ENCODE peak calls at places on chromosomes 4 and X, in four cellular contexts. One of them, this sample, is unnamed.

GRCh38 chrX:13763489-13763888 is 28.9 kb downstream of the OFD1 start:
- DNase-seq in kidney epithelial cell: no peak
- DNase-seq in fibroblast of pulmonary artery: no peak
- DNase-seq in pancreas: no peak
- DNase-seq in this sample: no peak

GRCh38 chr4:112270643-112271484 is 14.8 kb downstream of the TIFA start:
- DNase-seq in kidney epithelial cell: no peak
- DNase-seq in fibroblast of pulmonary artery: peak; percentile 66
- DNase-seq in pancreas: no peak
- DNase-seq in this sample: peak; percentile 68

GRCh38 chrX:97876697-97877407 is 993.1 kb downstream of the RPA4 start:
- DNase-seq in fibroblast of pulmonary artery: no peak
- DNase-seq in kidney epithelial cell: no peak
- DNase-seq in pancreas: no peak
- DNase-seq in this sample: no peak

GRCh38 chrX:69222103-69223090 is 57.1 kb upstream of the PJA1 start:
- DNase-seq in kidney epithelial cell: peak; percentile 2
- DNase-seq in fibroblast of pulmonary artery: peak; percentile 77
- DNase-seq in pancreas: peak; percentile 84
- DNase-seq in this sample: peak; percentile 60

GRCh38 chrX:100681581-100681980 is 37.6 kb downstream of the SRPX2 start:
- DNase-seq in pancreas: no peak
- DNase-seq in fibroblast of pulmonary artery: no peak
- DNase-seq in kidney epithelial cell: no peak
- DNase-seq in this sample: no peak

GRCh38 chrX:154409222-154409871 is at the start of gene DNASE1L1:
- DNase-seq in fibroblast of pulmonary artery: peak; percentile 87
- DNase-seq in kidney epithelial cell: peak; percentile 60
- DNase-seq in pancreas: peak; percentile 70
- DNase-seq in this sample: peak; percentile 90

GRCh38 chr4:19005211-19005610 is 983.7 kb upstream of the LCORL start:
- DNase-seq in fibroblast of pulmonary artery: peak; percentile 27
- DNase-seq in kidney epithelial cell: no peak
- DNase-seq in pancreas: no peak
- DNase-seq in this sample: peak; percentile 42

GRCh38 chr4:75634281-75634680 is 4.0 kb upstream of the CDKL2 start:
- DNase-seq in pancreas: no peak
- DNase-seq in fibroblast of pulmonary artery: no peak
- DNase-seq in kidney epithelial cell: no peak
- DNase-seq in this sample: no peak

GRCh38 chr4:155705664-155706063 is 39.0 kb downstream of the GUCY1A1 start:
- DNase-seq in kidney epithelial cell: peak; percentile 65
- DNase-seq in fibroblast of pulmonary artery: peak; percentile 36
- DNase-seq in pancreas: no peak
- DNase-seq in this sample: peak; percentile 65

GRCh38 chr4:132276989-132277388 is 872.1 kb upstream of the PCDH10 start:
- DNase-seq in kidney epithelial cell: no peak
- DNase-seq in fibroblast of pulmonary artery: no peak
- DNase-seq in pancreas: no peak
- DNase-seq in this sample: no peak

GRCh38 chrX:56833626-56834025 is 104.6 kb downstream of the NBDY start:
- DNase-seq in kidney epithelial cell: no peak
- DNase-seq in fibroblast of pulmonary artery: peak; percentile 39
- DNase-seq in pancreas: no peak
- DNase-seq in this sample: peak; percentile 2

GRCh38 chr4:124061413-124061812 is 651.1 kb downstream of the ANKRD50 start:
- DNase-seq in kidney epithelial cell: no peak
- DNase-seq in fibroblast of pulmonary artery: peak; percentile 89
- DNase-seq in pancreas: no peak
- DNase-seq in this sample: peak; percentile 86

GRCh38 chrX:52988985-52989917 is 30.9 kb upstream of the FAM156A start:
- DNase-seq in fibroblast of pulmonary artery: no peak
- DNase-seq in kidney epithelial cell: no peak
- DNase-seq in pancreas: no peak
- DNase-seq in this sample: no peak

GRCh38 chrX:1807301-1807731 is 192.5 kb downstream of the ASMT start:
- DNase-seq in kidney epithelial cell: no peak
- DNase-seq in fibroblast of pulmonary artery: no peak
- DNase-seq in pancreas: no peak
- DNase-seq in this sample: peak; percentile 2

GRCh38 chrX:150731795-150732194 is 38.6 kb downstream of the MTMR1 start:
- DNase-seq in fibroblast of pulmonary artery: peak; percentile 96
- DNase-seq in pancreas: no peak
- DNase-seq in kidney epithelial cell: peak; percentile 62
- DNase-seq in this sample: peak; percentile 82

DNA sequence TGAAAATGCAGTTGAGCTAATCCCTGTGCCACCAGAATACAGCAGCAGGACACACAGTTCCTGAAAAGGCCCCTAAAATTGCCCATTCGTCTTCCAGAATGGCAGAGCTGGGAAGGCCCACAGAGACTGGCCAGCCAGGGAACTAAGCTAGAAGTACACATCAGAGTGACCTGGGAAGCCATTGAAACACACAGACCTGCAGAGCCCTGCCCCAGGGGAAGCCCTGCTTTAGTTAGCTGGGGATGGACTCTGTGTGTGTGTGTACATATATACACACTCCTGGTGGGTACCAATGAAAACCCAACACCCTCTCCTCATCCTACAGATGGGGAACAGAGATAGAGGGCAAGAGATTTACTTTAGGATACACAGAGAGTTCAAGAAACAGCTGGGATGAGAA is 227.7 kb downstream of the HS6ST2 start:
- DNase-seq in kidney epithelial cell: no peak
- DNase-seq in pancreas: no peak
- DNase-seq in fibroblast of pulmonary artery: no peak
- DNase-seq in this sample: no peak
- H3K4me3 ChIP-seq in kidney epithelial cell: no peak overlapping the region
- H3K4me3 ChIP-seq in pancreas: no peak overlapping the region
- H3K4me3 ChIP-seq in fibroblast of pulmonary artery: no peak overlapping the region
- H3K4me3 ChIP-seq in this sample: no peak overlapping the region

DNA sequence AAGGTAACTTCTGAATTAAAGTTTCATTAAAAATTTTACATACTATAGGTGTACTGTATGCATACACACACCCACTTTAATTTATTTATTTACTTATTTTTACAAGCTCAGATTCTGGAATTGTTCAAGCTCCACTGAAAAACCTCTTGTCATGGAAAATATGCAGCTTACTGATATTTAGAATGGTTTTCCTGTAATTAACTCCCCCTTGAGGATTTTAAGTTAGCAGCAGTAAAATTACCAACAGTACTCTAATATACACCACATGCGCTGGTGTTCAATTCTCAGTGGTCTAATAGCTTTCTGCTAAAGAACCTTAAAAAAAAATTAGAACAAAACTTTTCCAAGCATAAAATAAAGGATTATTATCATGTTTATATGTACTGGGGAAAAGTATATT is 12.0 kb downstream of the MAB21L2 start:
- DNase-seq in pancreas: no peak
- DNase-seq in kidney epithelial cell: no peak
- DNase-seq in fibroblast of pulmonary artery: peak; percentile 50
- DNase-seq in this sample: no peak
- TF ChIP-seq CTCF in pancreas: no peak
- TF ChIP-seq CTCF in kidney epithelial cell: no peak
- TF ChIP-seq CTCF in fibroblast of pulmonary artery: peak; percentile 33
- TF ChIP-seq CTCF in this sample: peak; percentile 31

GRCh38 chr4:172706000-172706399 is 462.6 kb upstream of the GALNT7 start:
- DNase-seq in pancreas: no peak
- DNase-seq in kidney epithelial cell: no peak
- DNase-seq in fibroblast of pulmonary artery: no peak
- DNase-seq in this sample: no peak

GRCh38 chr4:172705565-172705964 is 463.0 kb upstream of the GALNT7 start:
- DNase-seq in pancreas: no peak
- DNase-seq in kidney epithelial cell: no peak
- DNase-seq in fibroblast of pulmonary artery: no peak
- DNase-seq in this sample: no peak

GRCh38 chr4:172709376-172709775 is 459.2 kb upstream of the GALNT7 start:
- DNase-seq in kidney epithelial cell: no peak
- DNase-seq in pancreas: no peak
- DNase-seq in fibroblast of pulmonary artery: no peak
- DNase-seq in this sample: no peak

GRCh38 chr4:172707622-172708021 is 461.0 kb upstream of the GALNT7 start:
- DNase-seq in kidney epithelial cell: no peak
- DNase-seq in fibroblast of pulmonary artery: no peak
- DNase-seq in pancreas: no peak
- DNase-seq in this sample: no peak

DNA sequence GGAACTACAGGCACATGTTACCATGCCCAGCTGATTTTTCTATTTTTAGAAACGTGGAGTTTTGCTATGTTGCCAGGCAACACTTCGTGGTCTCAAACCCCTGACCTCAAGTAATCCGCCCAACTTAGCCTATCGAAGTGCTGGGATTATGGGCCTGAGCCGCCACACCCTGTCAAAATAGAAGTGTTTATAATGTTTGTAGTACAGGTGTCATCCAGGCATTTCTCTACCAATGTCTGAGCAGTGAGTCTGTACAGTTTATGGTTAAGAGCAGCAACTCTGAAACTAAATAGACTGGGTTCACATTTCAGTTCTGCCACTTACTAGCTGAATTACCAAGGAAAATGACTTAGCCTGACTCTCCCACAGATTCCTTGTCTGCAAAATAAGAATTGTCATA is 460.4 kb upstream of the GALNT7 start:
- DNase-seq in pancreas: no peak
- DNase-seq in kidney epithelial cell: no peak
- DNase-seq in fibroblast of pulmonary artery: no peak
- DNase-seq in this sample: no peak
- H3K4me3 ChIP-seq in pancreas: no peak overlapping the region
- H3K4me3 ChIP-seq in kidney epithelial cell: no peak overlapping the region
- H3K4me3 ChIP-seq in fibroblast of pulmonary artery: no peak overlapping the region
- H3K4me3 ChIP-seq in this sample: no peak overlapping the region

DNA sequence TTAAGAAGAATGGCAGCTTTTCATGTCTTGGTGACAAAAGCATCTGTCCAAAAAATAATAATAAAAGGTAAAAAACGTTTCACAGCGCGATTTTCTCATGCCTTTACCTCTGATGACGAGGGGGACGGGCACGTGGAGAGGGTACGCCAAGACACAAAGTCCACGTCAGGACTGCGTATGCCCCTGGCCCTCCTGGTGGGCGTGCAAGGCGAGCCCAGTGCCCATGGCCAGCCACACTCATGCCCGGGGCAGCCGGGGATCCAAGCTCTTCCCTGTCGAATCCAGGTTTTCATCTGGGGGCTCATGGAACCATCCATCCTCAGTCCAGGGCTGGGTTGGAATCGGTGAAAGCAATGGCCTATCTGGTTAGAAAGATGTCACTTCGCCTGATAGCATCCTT is 176.6 kb downstream of the AFAP1 start:
- DNase-seq in pancreas: no peak
- DNase-seq in fibroblast of pulmonary artery: no peak
- DNase-seq in kidney epithelial cell: no peak
- DNase-seq in this sample: no peak
- TF ChIP-seq CTCF in pancreas: no peak
- TF ChIP-seq CTCF in fibroblast of pulmonary artery: no peak
- TF ChIP-seq CTCF in kidney epithelial cell: no peak
- TF ChIP-seq CTCF in this sample: no peak

GRCh38 chr4:26879805-26880204 is 19.2 kb downstream of the STIM2 start:
- DNase-seq in fibroblast of pulmonary artery: no peak
- DNase-seq in pancreas: no peak
- DNase-seq in kidney epithelial cell: no peak
- DNase-seq in this sample: no peak

GRCh38 chr4:26885912-26886274 is 25.3 kb downstream of the STIM2 start:
- DNase-seq in fibroblast of pulmonary artery: no peak
- DNase-seq in pancreas: no peak
- DNase-seq in kidney epithelial cell: no peak
- DNase-seq in this sample: no peak

GRCh38 chr4:26887809-26888208 is 27.2 kb downstream of the STIM2 start:
- DNase-seq in kidney epithelial cell: no peak
- DNase-seq in fibroblast of pulmonary artery: no peak
- DNase-seq in pancreas: no peak
- DNase-seq in this sample: no peak

GRCh38 chr4:26887143-26887542 is 26.5 kb downstream of the STIM2 start:
- DNase-seq in fibroblast of pulmonary artery: no peak
- DNase-seq in kidney epithelial cell: no peak
- DNase-seq in pancreas: no peak
- DNase-seq in this sample: no peak

GRCh38 chr4:26884486-26884988 is 23.9 kb downstream of the STIM2 start:
- DNase-seq in kidney epithelial cell: no peak
- DNase-seq in fibroblast of pulmonary artery: no peak
- DNase-seq in pancreas: no peak
- DNase-seq in this sample: no peak
- H3K4me3 ChIP-seq in kidney epithelial cell: no peak overlapping the region
- H3K4me3 ChIP-seq in fibroblast of pulmonary artery: no peak overlapping the region
- H3K4me3 ChIP-seq in pancreas: no peak overlapping the region
- H3K4me3 ChIP-seq in this sample: no peak overlapping the region

DNA sequence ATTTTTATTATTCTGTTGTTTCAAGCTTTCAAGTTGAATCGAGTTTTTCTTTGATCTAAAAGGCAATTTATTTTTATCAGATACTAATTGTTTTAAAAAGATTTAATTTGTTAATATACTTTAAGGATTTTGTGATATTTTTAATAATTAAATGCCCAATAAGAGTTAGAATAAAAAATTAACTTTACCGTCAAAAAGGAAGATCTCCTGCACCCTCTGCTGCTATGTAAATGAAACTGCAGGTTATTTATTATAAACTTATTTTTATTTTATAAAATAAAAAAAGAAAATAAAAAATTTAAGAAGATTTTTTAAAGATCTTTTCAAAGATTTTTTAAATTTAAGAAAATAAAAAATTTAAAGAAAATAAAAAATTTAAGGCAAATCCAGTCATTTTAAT is 166.1 kb downstream of the CCSER1 start:
- DNase-seq in pancreas: no peak
- DNase-seq in kidney epithelial cell: no peak
- DNase-seq in fibroblast of pulmonary artery: peak; percentile 46
- DNase-seq in this sample: peak; percentile 17
- TF ChIP-seq CTCF in pancreas: peak; percentile 38
- TF ChIP-seq CTCF in kidney epithelial cell: peak; percentile 39
- TF ChIP-seq CTCF in fibroblast of pulmonary artery: peak; percentile 45
- TF ChIP-seq CTCF in this sample: peak; percentile 32